ENCODE peak calls at places on chromosomes 3 and 15, in four cellular contexts. F, V, X and K are unnamed samples.

GRCh38 chr3:139555249-139555648 is 15.7 kb upstream of the RBP1 start:
- DNase-seq in V (no peak), X (no peak), F (peak; percentile 51), K (no peak)

GRCh38 chr3:45693941-45694521 is 4.8 kb downstream of the SACM1L start:
- DNase-seq in X (no peak), F (no peak), V (no peak), K (no peak)

GRCh38 chr3:183117046-183117445 is 17.8 kb upstream of the MCCC1 start:
- DNase-seq in X (no peak), V (no peak), F (no peak), K (no peak)

GRCh38 chr3:34382859-34383258 is 584.4 kb downstream of the PDCD6IP start:
- DNase-seq in F (no peak), X (no peak), V (no peak), K (no peak)

GRCh38 chr15:31312220-31312619 is 14.4 kb upstream of the KLF13 start:
- DNase-seq in X (peak; percentile 58), V (no peak), F (no peak), K (no peak)

GRCh38 chr3:4751057-4752051 is 227.9 kb upstream of the BHLHE40 start:
- DNase-seq in F (peak; percentile 84), V (no peak), X (no peak), K (no peak)

GRCh38 chr3:47573190-47574172 is 5.2 kb downstream of the CSPG5 start:
- DNase-seq in V (no peak), F (no peak), X (no peak), K (no peak)

GRCh38 chr15:80780416-80781221 is 1.4 kb downstream of the CEMIP start:
- DNase-seq in F (peak; percentile 68), X (no peak), V (peak; percentile 24), K (no peak)

GRCh38 chr15:78842519-78842918 is 30.2 kb upstream of the MORF4L1 start:
- DNase-seq in F (no peak), V (no peak), X (no peak), K (no peak)

GRCh38 chr15:39392469-39393047 is 188.3 kb upstream of the THBS1 start:
- DNase-seq in V (peak; percentile 16), F (no peak), X (no peak), K (no peak)

GRCh38 chr15:45921376-45921775 is 286.5 kb downstream of the SQOR start:
- DNase-seq in F (peak; percentile 63), V (no peak), X (no peak), K (peak; percentile 49)

GRCh38 chr3:152121292-152121654 is 147.5 kb upstream of the MBNL1 start:
- DNase-seq in F (peak; percentile 95), X (no peak), V (no peak), K (no peak)

GRCh38 chr3:132134611-132135010 is 99.8 kb upstream of the CPNE4 start:
- DNase-seq in X (no peak), V (no peak), F (peak; percentile 88), K (no peak)

GRCh38 chr3:189710620-189711388 is 79.6 kb downstream of the TP63 start:
- DNase-seq in F (peak; percentile 97), V (no peak), X (no peak), K (peak; percentile 26)

GRCh38 chr3:108914774-108915641 is 38.7 kb downstream of the GUCA1C start:
- DNase-seq in F (peak; percentile 75), V (peak; percentile 66), X (no peak), K (peak; percentile 44)

GRCh38 chr15:85002517-85002916 is 20.9 kb downstream of the PDE8A start:
- DNase-seq in F (no peak), X (no peak), V (no peak), K (peak; percentile 30)

GRCh38 chr15:100468265-100468664 is 60.5 kb downstream of the CERS3 start:
- DNase-seq in F (peak; percentile 64), V (peak; percentile 20), X (no peak), K (peak; percentile 18)

GRCh38 chr3:153595186-153595815 is 433.3 kb downstream of the RAP2B start:
- DNase-seq in X (no peak), F (peak; percentile 78), V (no peak), K (peak; percentile 66)

GRCh38 chr3:11304160-11304559 is 32.0 kb downstream of the ATG7 start:
- DNase-seq in X (no peak), V (no peak), F (no peak), K (no peak)

GRCh38 chr3:115901008-115901407 is 277.7 kb downstream of the GAP43 start:
- DNase-seq in X (no peak), V (no peak), F (no peak), K (no peak)

GRCh38 chr3:62154457-62155148 is 218.7 kb downstream of the FEZF2 start:
- DNase-seq in F (no peak), V (no peak), X (no peak), K (no peak)

GRCh38 chr3:168545591-168545990 is 449.9 kb upstream of the GOLIM4 start:
- DNase-seq in F (peak; percentile 27), X (no peak), V (no peak), K (no peak)

GRCh38 chr15:40702077-40702476 is 7.1 kb downstream of the RAD51 start:
- DNase-seq in V (no peak), X (no peak), F (peak; percentile 46), K (peak; percentile 25)

GRCh38 chr3:84209473-84209872 is 749.3 kb upstream of the CADM2 start:
- DNase-seq in V (no peak), F (no peak), X (no peak), K (no peak)

GRCh38 chr15:77454956-77455355 is 34.3 kb downstream of the HMG20A start:
- DNase-seq in X (no peak), V (no peak), F (no peak), K (no peak)

GRCh38 chr3:42446111-42447050 is 36.0 kb upstream of the LYZL4 start:
- DNase-seq in F (no peak), V (no peak), X (no peak), K (no peak)
- H3K4me3 ChIP-seq in F (no peak overlapping the region), V (no peak overlapping the region), X (no peak overlapping the region), K (no peak overlapping the region)

DNA sequence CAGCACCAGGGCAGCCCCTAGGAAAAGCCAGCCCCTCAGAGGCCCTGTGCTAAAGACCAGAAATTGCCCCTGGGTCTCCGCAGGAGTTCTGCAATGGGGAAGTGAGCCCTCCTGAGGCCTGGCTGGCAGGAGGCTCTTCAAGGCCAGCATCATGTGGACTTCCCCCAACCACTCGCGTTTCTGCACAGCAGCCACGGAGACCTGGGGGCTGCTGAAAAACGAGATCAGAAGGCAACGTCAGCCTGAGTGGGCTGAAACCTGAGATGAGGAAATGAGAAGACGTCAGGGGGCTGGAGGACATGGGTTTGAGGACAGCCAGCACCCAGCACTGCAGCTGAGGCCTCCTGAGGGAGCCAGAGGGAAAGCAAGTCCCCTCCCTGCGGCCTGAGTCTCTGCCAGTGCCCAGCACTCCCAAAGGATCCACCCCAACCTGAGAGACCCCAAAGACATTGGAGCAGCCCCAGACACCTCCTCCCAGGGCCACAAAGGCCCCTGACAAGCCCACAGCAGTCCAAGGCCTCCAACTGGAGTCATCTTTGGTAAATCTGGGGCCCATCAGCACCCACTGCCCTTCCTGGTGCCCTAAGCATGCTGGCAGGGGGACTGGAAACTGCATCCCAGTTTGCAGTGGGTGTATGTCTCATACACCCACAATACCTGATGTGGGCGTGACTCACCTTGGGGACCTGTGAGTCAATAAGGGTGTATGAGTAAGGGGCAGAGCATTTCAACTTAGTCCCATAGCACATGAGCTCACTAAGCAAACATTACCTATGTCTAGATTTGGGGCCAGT is 29.2 kb upstream of the CYP11A1 start:
- DNase-seq in X (no peak), V (no peak), F (no peak), K (no peak)
- H3K4me3 ChIP-seq in X (no peak overlapping the region), V (no peak overlapping the region), F (no peak overlapping the region), K (no peak overlapping the region)

GRCh38 chr3:51391075-51391565 is at the start of gene RBM15B:
- DNase-seq in X (peak; percentile 95), V (peak; percentile 94), F (peak; percentile 97), K (peak; percentile 98)

GRCh38 chr3:51390600-51391074 is 448 bp upstream of the RBM15B start:
- DNase-seq in F (no peak), X (no peak), V (no peak), K (no peak)

GRCh38 chr3:51389423-51390183 is 1.5 kb upstream of the RBM15B start:
- DNase-seq in X (no peak), F (peak; percentile 62), V (peak; percentile 64), K (peak; percentile 71)

GRCh38 chr3:51391566-51392300 is 648 bp downstream of the RBM15B start:
- DNase-seq in X (no peak), V (peak; percentile 23), F (peak; percentile 46), K (no peak)

DNA sequence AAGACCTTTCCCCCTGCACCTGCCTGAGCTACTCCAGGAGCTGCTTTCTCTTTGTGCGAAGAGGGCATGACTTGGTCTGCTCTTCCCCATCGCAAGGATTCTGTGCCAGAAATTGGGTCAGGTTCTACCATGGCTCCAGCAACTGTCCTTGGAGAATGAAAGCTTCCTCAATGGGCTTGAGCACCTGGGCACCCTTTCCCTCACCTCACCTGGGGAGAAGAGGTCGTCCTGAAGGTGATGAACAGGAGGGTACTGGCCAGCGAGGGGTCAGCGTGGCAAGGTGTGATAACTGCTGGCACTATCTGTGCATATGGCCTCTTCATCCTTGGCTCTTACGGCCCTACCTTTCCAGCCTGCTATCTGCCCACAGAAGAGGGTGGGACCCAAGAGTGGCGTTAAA is 899 bp upstream of the RBM15B start:
- DNase-seq in F (no peak), X (no peak), V (no peak), K (no peak)
- H3K4me3 ChIP-seq in F (no peak overlapping the region), X (peak overlapping the region; percentile 99), V (no peak overlapping the region), K (no peak overlapping the region)

DNA sequence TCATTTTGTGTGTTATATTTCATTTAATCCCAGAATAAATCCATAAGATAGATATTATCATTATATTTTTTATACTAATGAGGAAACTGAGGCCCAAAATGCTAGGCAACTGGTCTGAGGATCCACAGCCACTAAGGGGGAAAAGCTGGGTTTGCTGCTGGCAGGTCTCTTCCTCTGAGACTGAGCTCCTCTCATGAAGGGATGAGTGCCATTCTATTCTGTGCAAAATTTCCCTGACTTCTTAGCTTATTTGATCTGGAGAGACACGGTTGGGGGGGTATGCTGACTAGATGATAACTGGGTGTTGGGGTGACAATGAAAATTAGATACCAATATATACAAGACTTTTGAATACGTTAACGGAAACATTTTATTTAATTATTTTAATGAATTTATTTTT is 1.9 kb downstream of the GCSAM start:
- DNase-seq in V (no peak), F (no peak), X (no peak), K (no peak)
- H3K4me3 ChIP-seq in V (no peak overlapping the region), F (no peak overlapping the region), X (no peak overlapping the region), K (no peak overlapping the region)